ENCODE peak calls at places on chromosomes 6 and 20, in nine cellular contexts. One of them, this sample, is unnamed.

GRCh38 chr6:138105880-138106664 is 1.1 kb downstream of the PERP start:
- DNase-seq in H9: peak
- DNase-seq in heart right ventricle: no peak
- DNase-seq in hepatocyte: peak
- DNase-seq in neural crest cell: no peak
- DNase-seq in sigmoid colon: no peak
- DNase-seq in PC-3: peak
- DNase-seq in endodermal cell: peak
- DNase-seq in astrocyte of the spinal cord: peak
- DNase-seq in this sample: no peak

GRCh38 chr6:155408231-155408630 is 47.4 kb downstream of the NOX3 start:
- DNase-seq in H9: no peak
- DNase-seq in heart right ventricle: no peak
- DNase-seq in hepatocyte: no peak
- DNase-seq in neural crest cell: no peak
- DNase-seq in sigmoid colon: no peak
- DNase-seq in PC-3: no peak
- DNase-seq in endodermal cell: no peak
- DNase-seq in astrocyte of the spinal cord: no peak
- DNase-seq in this sample: no peak

GRCh38 chr6:85537055-85537494 is 56.6 kb downstream of the SNX14 start:
- DNase-seq in H9: no peak
- DNase-seq in heart right ventricle: no peak
- DNase-seq in hepatocyte: peak
- DNase-seq in neural crest cell: no peak
- DNase-seq in sigmoid colon: no peak
- DNase-seq in PC-3: peak
- DNase-seq in endodermal cell: no peak
- DNase-seq in astrocyte of the spinal cord: peak
- DNase-seq in this sample: no peak

GRCh38 chr6:148407372-148407771 is 64.7 kb downstream of the SASH1 start:
- DNase-seq in H9: no peak
- DNase-seq in heart right ventricle: no peak
- DNase-seq in hepatocyte: no peak
- DNase-seq in neural crest cell: no peak
- DNase-seq in sigmoid colon: no peak
- DNase-seq in PC-3: peak
- DNase-seq in endodermal cell: no peak
- DNase-seq in astrocyte of the spinal cord: peak
- DNase-seq in this sample: no peak

GRCh38 chr20:2314759-2315439 is 19.1 kb downstream of the TGM3 start:
- DNase-seq in H9: no peak
- DNase-seq in heart right ventricle: peak
- DNase-seq in hepatocyte: no peak
- DNase-seq in neural crest cell: no peak
- DNase-seq in sigmoid colon: peak
- DNase-seq in PC-3: peak
- DNase-seq in endodermal cell: no peak
- DNase-seq in astrocyte of the spinal cord: peak
- DNase-seq in this sample: no peak

GRCh38 chr6:55011034-55011433 is 163.3 kb upstream of the HCRTR2 start:
- DNase-seq in H9: no peak
- DNase-seq in heart right ventricle: no peak
- DNase-seq in hepatocyte: no peak
- DNase-seq in neural crest cell: no peak
- DNase-seq in sigmoid colon: no peak
- DNase-seq in PC-3: no peak
- DNase-seq in endodermal cell: no peak
- DNase-seq in astrocyte of the spinal cord: no peak
- DNase-seq in this sample: no peak

GRCh38 chr6:73323323-73323722 is 30.8 kb downstream of the DPPA5 start:
- DNase-seq in H9: no peak
- DNase-seq in heart right ventricle: no peak
- DNase-seq in hepatocyte: no peak
- DNase-seq in neural crest cell: no peak
- DNase-seq in sigmoid colon: no peak
- DNase-seq in PC-3: no peak
- DNase-seq in endodermal cell: peak
- DNase-seq in astrocyte of the spinal cord: no peak
- DNase-seq in this sample: no peak

GRCh38 chr20:59650418-59650817 is 46.1 kb downstream of the PHACTR3 start:
- DNase-seq in H9: no peak
- DNase-seq in heart right ventricle: no peak
- DNase-seq in hepatocyte: no peak
- DNase-seq in neural crest cell: no peak
- DNase-seq in sigmoid colon: no peak
- DNase-seq in PC-3: no peak
- DNase-seq in endodermal cell: no peak
- DNase-seq in astrocyte of the spinal cord: no peak
- DNase-seq in this sample: peak

GRCh38 chr6:37141291-37142046 is 28.5 kb upstream of the PIM1 start:
- DNase-seq in H9: peak
- DNase-seq in heart right ventricle: no peak
- DNase-seq in hepatocyte: peak
- DNase-seq in neural crest cell: no peak
- DNase-seq in sigmoid colon: peak
- DNase-seq in PC-3: no peak
- DNase-seq in endodermal cell: peak
- DNase-seq in astrocyte of the spinal cord: peak
- DNase-seq in this sample: no peak

GRCh38 chr6:35442693-35443092 is 9.4 kb upstream of the FANCE start:
- DNase-seq in H9: no peak
- DNase-seq in heart right ventricle: no peak
- DNase-seq in hepatocyte: no peak
- DNase-seq in neural crest cell: no peak
- DNase-seq in sigmoid colon: no peak
- DNase-seq in PC-3: no peak
- DNase-seq in endodermal cell: no peak
- DNase-seq in astrocyte of the spinal cord: no peak
- DNase-seq in this sample: no peak

GRCh38 chr6:56062856-56063255 is 184.5 kb downstream of the COL21A1 start:
- DNase-seq in H9: no peak
- DNase-seq in heart right ventricle: no peak
- DNase-seq in hepatocyte: no peak
- DNase-seq in neural crest cell: no peak
- DNase-seq in sigmoid colon: no peak
- DNase-seq in PC-3: no peak
- DNase-seq in endodermal cell: no peak
- DNase-seq in astrocyte of the spinal cord: no peak
- DNase-seq in this sample: no peak
- TF ChIP-seq CTCF in H9: no peak
- TF ChIP-seq CTCF in heart right ventricle: no peak
- TF ChIP-seq CTCF in hepatocyte: no peak
- TF ChIP-seq CTCF in neural crest cell: no peak
- TF ChIP-seq CTCF in sigmoid colon: no peak
- TF ChIP-seq CTCF in PC-3: no peak
- TF ChIP-seq CTCF in endodermal cell: no peak
- TF ChIP-seq CTCF in astrocyte of the spinal cord: no peak
- TF ChIP-seq CTCF in this sample: no peak

GRCh38 chr20:13611726-13612125 is 27.0 kb downstream of the TASP1 start:
- DNase-seq in H9: no peak
- DNase-seq in heart right ventricle: no peak
- DNase-seq in hepatocyte: no peak
- DNase-seq in neural crest cell: no peak
- DNase-seq in sigmoid colon: no peak
- DNase-seq in PC-3: no peak
- DNase-seq in endodermal cell: no peak
- DNase-seq in astrocyte of the spinal cord: no peak
- DNase-seq in this sample: no peak

GRCh38 chr20:13613917-13614316 is 24.8 kb downstream of the TASP1 start:
- DNase-seq in H9: no peak
- DNase-seq in heart right ventricle: no peak
- DNase-seq in hepatocyte: no peak
- DNase-seq in neural crest cell: no peak
- DNase-seq in sigmoid colon: no peak
- DNase-seq in PC-3: no peak
- DNase-seq in endodermal cell: no peak
- DNase-seq in astrocyte of the spinal cord: no peak
- DNase-seq in this sample: no peak

DNA sequence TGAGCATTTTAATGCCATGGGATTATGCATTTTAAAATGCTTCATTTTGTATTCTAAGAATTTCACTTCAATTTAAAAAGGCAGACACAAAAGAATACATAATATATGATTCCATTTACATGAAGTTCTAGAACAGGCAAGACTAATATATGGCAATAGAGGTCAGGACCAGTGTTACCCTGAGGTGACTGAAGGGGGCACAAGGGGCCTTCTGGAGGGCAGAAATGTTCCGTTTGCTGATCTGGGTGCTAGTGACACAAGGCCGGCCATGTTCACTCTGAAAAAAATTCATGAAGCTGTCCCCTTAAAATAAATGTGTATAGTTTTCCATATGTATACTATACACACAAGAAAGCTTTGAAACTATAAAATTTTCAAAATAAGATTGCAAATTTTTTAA is 28.5 kb downstream of the TASP1 start:
- DNase-seq in H9: peak
- DNase-seq in heart right ventricle: no peak
- DNase-seq in hepatocyte: peak
- DNase-seq in neural crest cell: no peak
- DNase-seq in sigmoid colon: no peak
- DNase-seq in PC-3: no peak
- DNase-seq in endodermal cell: peak
- DNase-seq in astrocyte of the spinal cord: no peak
- DNase-seq in this sample: no peak
- TF ChIP-seq CTCF in H9: peak
- TF ChIP-seq CTCF in heart right ventricle: no peak
- TF ChIP-seq CTCF in hepatocyte: no peak
- TF ChIP-seq CTCF in neural crest cell: peak
- TF ChIP-seq CTCF in sigmoid colon: no peak
- TF ChIP-seq CTCF in PC-3: no peak
- TF ChIP-seq CTCF in endodermal cell: peak
- TF ChIP-seq CTCF in astrocyte of the spinal cord: no peak
- TF ChIP-seq CTCF in this sample: no peak

GRCh38 chr20:8492182-8492581 is 360.1 kb downstream of the PLCB1 start:
- DNase-seq in H9: no peak
- DNase-seq in heart right ventricle: no peak
- DNase-seq in hepatocyte: no peak
- DNase-seq in neural crest cell: no peak
- DNase-seq in sigmoid colon: no peak
- DNase-seq in PC-3: no peak
- DNase-seq in endodermal cell: no peak
- DNase-seq in astrocyte of the spinal cord: no peak
- DNase-seq in this sample: no peak

GRCh38 chr20:8490076-8490830 is 358.2 kb downstream of the PLCB1 start:
- DNase-seq in H9: no peak
- DNase-seq in heart right ventricle: no peak
- DNase-seq in hepatocyte: no peak
- DNase-seq in neural crest cell: no peak
- DNase-seq in sigmoid colon: no peak
- DNase-seq in PC-3: no peak
- DNase-seq in endodermal cell: no peak
- DNase-seq in astrocyte of the spinal cord: no peak
- DNase-seq in this sample: no peak

GRCh38 chr20:8489094-8489883 is 357.2 kb downstream of the PLCB1 start:
- DNase-seq in H9: no peak
- DNase-seq in heart right ventricle: peak
- DNase-seq in hepatocyte: no peak
- DNase-seq in neural crest cell: no peak
- DNase-seq in sigmoid colon: no peak
- DNase-seq in PC-3: no peak
- DNase-seq in endodermal cell: no peak
- DNase-seq in astrocyte of the spinal cord: no peak
- DNase-seq in this sample: no peak

GRCh38 chr20:8487715-8488114 is 355.6 kb downstream of the PLCB1 start:
- DNase-seq in H9: no peak
- DNase-seq in heart right ventricle: no peak
- DNase-seq in hepatocyte: no peak
- DNase-seq in neural crest cell: no peak
- DNase-seq in sigmoid colon: no peak
- DNase-seq in PC-3: no peak
- DNase-seq in endodermal cell: no peak
- DNase-seq in astrocyte of the spinal cord: no peak
- DNase-seq in this sample: no peak
- TF ChIP-seq CTCF in H9: no peak
- TF ChIP-seq CTCF in heart right ventricle: no peak
- TF ChIP-seq CTCF in hepatocyte: no peak
- TF ChIP-seq CTCF in neural crest cell: no peak
- TF ChIP-seq CTCF in sigmoid colon: no peak
- TF ChIP-seq CTCF in PC-3: no peak
- TF ChIP-seq CTCF in endodermal cell: no peak
- TF ChIP-seq CTCF in astrocyte of the spinal cord: no peak
- TF ChIP-seq CTCF in this sample: no peak

GRCh38 chr6:168243812-168244376 is 75.7 kb downstream of the DACT2 start:
- DNase-seq in H9: no peak
- DNase-seq in heart right ventricle: no peak
- DNase-seq in hepatocyte: no peak
- DNase-seq in neural crest cell: no peak
- DNase-seq in sigmoid colon: no peak
- DNase-seq in PC-3: no peak
- DNase-seq in endodermal cell: no peak
- DNase-seq in astrocyte of the spinal cord: no peak
- DNase-seq in this sample: no peak

GRCh38 chr6:168242111-168242510 is 77.5 kb downstream of the DACT2 start:
- DNase-seq in H9: no peak
- DNase-seq in heart right ventricle: no peak
- DNase-seq in hepatocyte: no peak
- DNase-seq in neural crest cell: no peak
- DNase-seq in sigmoid colon: no peak
- DNase-seq in PC-3: no peak
- DNase-seq in endodermal cell: no peak
- DNase-seq in astrocyte of the spinal cord: no peak
- DNase-seq in this sample: no peak

GRCh38 chr6:168247456-168248147 is 72.0 kb downstream of the DACT2 start:
- DNase-seq in H9: no peak
- DNase-seq in heart right ventricle: no peak
- DNase-seq in hepatocyte: peak
- DNase-seq in neural crest cell: no peak
- DNase-seq in sigmoid colon: no peak
- DNase-seq in PC-3: no peak
- DNase-seq in endodermal cell: no peak
- DNase-seq in astrocyte of the spinal cord: no peak
- DNase-seq in this sample: no peak

GRCh38 chr6:168242655-168243225 is 76.8 kb downstream of the DACT2 start:
- DNase-seq in H9: no peak
- DNase-seq in heart right ventricle: no peak
- DNase-seq in hepatocyte: no peak
- DNase-seq in neural crest cell: no peak
- DNase-seq in sigmoid colon: no peak
- DNase-seq in PC-3: no peak
- DNase-seq in endodermal cell: no peak
- DNase-seq in astrocyte of the spinal cord: no peak
- DNase-seq in this sample: no peak

DNA sequence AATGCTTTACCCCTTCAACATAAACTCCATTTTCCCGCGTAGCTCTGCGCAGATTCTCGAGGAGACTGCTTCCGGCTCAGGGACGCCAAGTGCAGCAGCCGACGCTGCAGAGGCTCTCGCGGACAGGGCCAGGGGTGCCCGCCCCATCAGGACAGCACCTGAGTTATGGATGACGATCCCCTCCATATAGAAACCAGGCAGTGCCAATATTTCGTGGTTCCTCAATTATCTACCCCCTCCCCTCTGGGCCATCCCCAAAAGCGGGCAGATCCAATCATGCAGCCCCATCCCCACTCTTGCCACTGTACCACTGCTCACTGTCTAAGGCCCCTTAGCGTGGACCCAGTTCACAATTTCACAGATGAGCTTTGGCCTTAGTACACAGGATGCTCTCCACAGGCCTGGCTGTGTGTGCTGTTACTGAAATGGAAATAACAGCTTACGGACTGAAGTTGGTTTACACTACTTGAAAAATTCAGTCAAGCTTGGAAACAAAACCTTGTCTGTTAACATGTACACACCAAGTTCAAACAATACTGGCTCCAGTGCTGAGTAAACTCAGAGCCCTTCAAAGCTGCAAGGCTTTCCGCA is 74.5 kb downstream of the DACT2 start:
- DNase-seq in H9: no peak
- DNase-seq in heart right ventricle: no peak
- DNase-seq in hepatocyte: no peak
- DNase-seq in neural crest cell: no peak
- DNase-seq in sigmoid colon: no peak
- DNase-seq in PC-3: no peak
- DNase-seq in endodermal cell: no peak
- DNase-seq in astrocyte of the spinal cord: no peak
- DNase-seq in this sample: no peak
- TF ChIP-seq CTCF in H9: no peak
- TF ChIP-seq CTCF in heart right ventricle: no peak
- TF ChIP-seq CTCF in hepatocyte: no peak
- TF ChIP-seq CTCF in neural crest cell: no peak
- TF ChIP-seq CTCF in sigmoid colon: no peak
- TF ChIP-seq CTCF in PC-3: no peak
- TF ChIP-seq CTCF in endodermal cell: no peak
- TF ChIP-seq CTCF in astrocyte of the spinal cord: no peak
- TF ChIP-seq CTCF in this sample: no peak